ENCODE peak calls at places on chromosomes 13 and 19, in nine cellular contexts. S is GM18507; E is neural progenitor cell; C is T-helper 9 cell; R is naive thymus-derived CD8-positive, alpha-beta T cell; I is ACHN; O is cardiac muscle cell; F is stomach; A is SK-N-DZ. T is an unnamed sample.

GRCh38 chr19:10517760-10518443 is 655 bp upstream of the S1PR5 start:
- DNase-seq in S (no peak), E (peak), C (no peak), R (peak), I (peak), O (peak), F (no peak), A (no peak), T (no peak)

GRCh38 chr19:1707240-1707639 is 46.1 kb upstream of the ONECUT3 start:
- DNase-seq in S (no peak), E (no peak), C (no peak), R (no peak), I (no peak), O (no peak), F (no peak), A (no peak), T (no peak)

GRCh38 chr19:17947815-17948473 is 15.1 kb downstream of the CCDC124 start:
- DNase-seq in S (peak), E (peak), C (peak), R (peak), I (peak), O (peak), F (peak), A (peak), T (peak)

GRCh38 chr19:16386619-16387240 is 62.1 kb downstream of the KLF2 start:
- DNase-seq in S (no peak), E (peak), C (peak), R (peak), I (peak), O (peak), F (peak), A (peak), T (no peak)

GRCh38 chr19:3554254-3555083 is 2.9 kb downstream of the MFSD12 start:
- DNase-seq in S (no peak), E (no peak), C (peak), R (peak), I (no peak), O (no peak), F (no peak), A (no peak), T (no peak)

GRCh38 chr13:90797335-90797734 is 550.2 kb upstream of the MIR17HG start:
- DNase-seq in S (no peak), E (no peak), C (no peak), R (no peak), I (no peak), O (no peak), F (no peak), A (peak), T (no peak)

GRCh38 chr19:55080915-55081772 is 5.5 kb downstream of the EPS8L1 start:
- DNase-seq in S (peak), E (peak), C (peak), R (peak), I (no peak), O (peak), F (peak), A (peak), T (no peak)

GRCh38 chr19:20858861-20859260 is 64.2 kb upstream of the ZNF85 start:
- DNase-seq in S (no peak), E (peak), C (no peak), R (no peak), I (no peak), O (no peak), F (no peak), A (no peak), T (no peak)

GRCh38 chr13:88704600-88705275 is 1033.6 kb downstream of the SLITRK5 start:
- DNase-seq in S (no peak), E (no peak), C (no peak), R (no peak), I (no peak), O (no peak), F (no peak), A (no peak), T (no peak)

GRCh38 chr13:36819811-36820140 is 754 bp downstream of the RFXAP start:
- DNase-seq in S (no peak), E (peak), C (peak), R (peak), I (peak), O (peak), F (no peak), A (peak), T (no peak)

GRCh38 chr13:63843766-63844699 is 2428.4 kb upstream of the PCDH20 start:
- DNase-seq in S (no peak), E (no peak), C (no peak), R (no peak), I (no peak), O (no peak), F (no peak), A (no peak), T (no peak)

GRCh38 chr19:28049875-28050274 is 1163.1 kb downstream of the UQCRFS1 start:
- DNase-seq in S (no peak), E (no peak), C (no peak), R (no peak), I (no peak), O (no peak), F (no peak), A (no peak), T (no peak)

GRCh38 chr19:28349604-28350003 is 863.3 kb downstream of the UQCRFS1 start:
- DNase-seq in S (no peak), E (no peak), C (no peak), R (no peak), I (no peak), O (no peak), F (no peak), A (no peak), T (no peak)

GRCh38 chr19:367963-368623 is 23.5 kb upstream of the MIER2 start:
- DNase-seq in S (no peak), E (no peak), C (no peak), R (no peak), I (no peak), O (no peak), F (no peak), A (no peak), T (no peak)

GRCh38 chr13:47232516-47232915 is 335.7 kb upstream of the HTR2A start:
- DNase-seq in S (no peak), E (no peak), C (no peak), R (no peak), I (no peak), O (no peak), F (no peak), A (no peak), T (no peak)

GRCh38 chr19:20334760-20335159 is 167.7 kb downstream of the ZNF486 start:
- DNase-seq in S (no peak), E (no peak), C (no peak), R (no peak), I (no peak), O (no peak), F (no peak), A (peak), T (no peak)

GRCh38 chr13:102291587-102292218 is 110.1 kb downstream of the FGF14 start:
- DNase-seq in S (no peak), E (no peak), C (no peak), R (no peak), I (no peak), O (peak), F (no peak), A (no peak), T (no peak)

GRCh38 chr19:41859213-41859617 is 840 bp upstream of the RPS19 start:
- DNase-seq in S (no peak), E (no peak), C (no peak), R (no peak), I (no peak), O (no peak), F (no peak), A (no peak), T (no peak)

GRCh38 chr19:16518483-16519229 is 22.5 kb downstream of the C19orf44 start:
- DNase-seq in S (no peak), E (no peak), C (no peak), R (no peak), I (no peak), O (no peak), F (no peak), A (no peak), T (no peak)

GRCh38 chr13:112725346-112726017 is 35.6 kb downstream of the ATP11A start:
- DNase-seq in S (no peak), E (no peak), C (no peak), R (no peak), I (no peak), O (no peak), F (no peak), A (no peak), T (no peak)

GRCh38 chr13:96075953-96076543 is 13.9 kb upstream of the HS6ST3 start:
- DNase-seq in S (no peak), E (no peak), C (no peak), R (no peak), I (peak), O (peak), F (no peak), A (no peak), T (no peak)

GRCh38 chr19:17209126-17210036 is 5.8 kb upstream of the USE1 start:
- DNase-seq in S (peak), E (peak), C (no peak), R (no peak), I (peak), O (peak), F (peak), A (peak), T (no peak)

GRCh38 chr13:28679628-28680027 is 20.7 kb downstream of the POMP start:
- DNase-seq in S (no peak), E (no peak), C (no peak), R (no peak), I (peak), O (peak), F (no peak), A (no peak), T (no peak)

GRCh38 chr13:21037656-21038055 is 23.7 kb downstream of the LATS2 start:
- DNase-seq in S (no peak), E (no peak), C (no peak), R (no peak), I (no peak), O (no peak), F (no peak), A (no peak), T (peak)

GRCh38 chr19:51084505-51084904 is 1.8 kb upstream of the KLK14 start:
- DNase-seq in S (no peak), E (no peak), C (no peak), R (no peak), I (no peak), O (no peak), F (no peak), A (no peak), T (no peak)

GRCh38 chr19:47047272-47047930 is 1.0 kb downstream of the TMEM160 start:
- DNase-seq in S (no peak), E (no peak), C (no peak), R (no peak), I (no peak), O (no peak), F (no peak), A (no peak), T (no peak)

GRCh38 chr13:75829874-75830273 is 193.7 kb downstream of the LMO7 start:
- DNase-seq in S (no peak), E (no peak), C (no peak), R (no peak), I (no peak), O (no peak), F (no peak), A (no peak), T (no peak)

GRCh38 chr19:38281820-38282566 is 17.6 kb downstream of the SPINT2 start:
- DNase-seq in S (no peak), E (no peak), C (no peak), R (peak), I (no peak), O (no peak), F (no peak), A (no peak), T (no peak)

GRCh38 chr13:50867641-50867952 is 24.1 kb upstream of the DLEU7 start:
- DNase-seq in S (no peak), E (peak), C (no peak), R (no peak), I (no peak), O (no peak), F (no peak), A (no peak), T (no peak)

GRCh38 chr19:2694196-2694595 is 8.3 kb downstream of the GNG7 start:
- DNase-seq in S (no peak), E (no peak), C (no peak), R (no peak), I (no peak), O (no peak), F (no peak), A (no peak), T (no peak)

GRCh38 chr13:51912091-51912490 is 50.3 kb downstream of the CCDC70 start:
- DNase-seq in S (no peak), E (no peak), C (no peak), R (no peak), I (peak), O (no peak), F (peak), A (no peak), T (no peak)

GRCh38 chr13:31927219-31927653 is 104.3 kb upstream of the FRY start:
- DNase-seq in S (no peak), E (peak), C (no peak), R (no peak), I (no peak), O (no peak), F (peak), A (no peak), T (no peak)

GRCh38 chr19:33156354-33156753 is 24.4 kb downstream of the WDR88 start:
- DNase-seq in S (no peak), E (no peak), C (no peak), R (no peak), I (no peak), O (peak), F (no peak), A (no peak), T (no peak)

GRCh38 chr13:30743319-30744055 is 8.1 kb downstream of the ALOX5AP start:
- DNase-seq in S (no peak), E (no peak), C (no peak), R (no peak), I (peak), O (peak), F (peak), A (no peak), T (no peak)

GRCh38 chr19:2394054-2394668 is 33.2 kb downstream of the TIMM13 start:
- DNase-seq in S (no peak), E (no peak), C (no peak), R (no peak), I (no peak), O (no peak), F (no peak), A (no peak), T (no peak)

GRCh38 chr13:113927661-113928581 is 46.0 kb downstream of the C13orf46 start:
- DNase-seq in S (no peak), E (no peak), C (no peak), R (peak), I (no peak), O (peak), F (peak), A (no peak), T (peak)

T was measured in mesenteric fat pad.